ENCODE peak calls at places on chromosomes 5 and 9, in four cellular contexts. One of them, this sample, is unnamed.

GRCh38 chr9:136960212-136960937 is 8.3 kb downstream of the LCN12 start:
- DNase-seq in HepG2: no peak
- DNase-seq in sigmoid colon: no peak
- DNase-seq in tibial nerve: no peak
- DNase-seq in this sample: no peak

GRCh38 chr5:147539053-147539452 is 29.2 kb upstream of the DPYSL3 start:
- DNase-seq in tibial nerve: no peak
- DNase-seq in HepG2: no peak
- DNase-seq in sigmoid colon: no peak
- DNase-seq in this sample: no peak

GRCh38 chr5:68214472-68215207 is 916 bp upstream of the PIK3R1 start:
- DNase-seq in tibial nerve: no peak
- DNase-seq in sigmoid colon: no peak
- DNase-seq in HepG2: no peak
- DNase-seq in this sample: no peak

GRCh38 chr5:89956838-89957237 is 452.7 kb downstream of the CETN3 start:
- DNase-seq in tibial nerve: no peak
- DNase-seq in HepG2: no peak
- DNase-seq in sigmoid colon: no peak
- DNase-seq in this sample: no peak

GRCh38 chr9:99948896-99949295 is 42.4 kb downstream of the STX17 start:
- DNase-seq in HepG2: no peak
- DNase-seq in sigmoid colon: no peak
- DNase-seq in tibial nerve: no peak
- DNase-seq in this sample: no peak

GRCh38 chr5:9361835-9362234 is 184.0 kb downstream of the SEMA5A start:
- DNase-seq in sigmoid colon: no peak
- DNase-seq in tibial nerve: no peak
- DNase-seq in HepG2: peak; percentile 54
- DNase-seq in this sample: peak; percentile 14

GRCh38 chr9:133153227-133154096 is 10.3 kb downstream of the GBGT1 start:
- DNase-seq in sigmoid colon: peak; percentile 63
- DNase-seq in HepG2: peak; percentile 77
- DNase-seq in tibial nerve: no peak
- DNase-seq in this sample: no peak

GRCh38 chr9:72211047-72211446 is 61.8 kb downstream of the GDA start:
- DNase-seq in tibial nerve: no peak
- DNase-seq in sigmoid colon: no peak
- DNase-seq in HepG2: no peak
- DNase-seq in this sample: no peak

GRCh38 chr9:128719919-128720605 is 3.9 kb downstream of the ZDHHC12 start:
- DNase-seq in HepG2: no peak
- DNase-seq in sigmoid colon: no peak
- DNase-seq in tibial nerve: no peak
- DNase-seq in this sample: no peak

GRCh38 chr5:172113036-172113435 is 75.0 kb downstream of the STK10 start:
- DNase-seq in sigmoid colon: no peak
- DNase-seq in tibial nerve: no peak
- DNase-seq in HepG2: no peak
- DNase-seq in this sample: no peak

GRCh38 chr5:118921946-118922345 is 66.4 kb downstream of the DTWD2 start:
- DNase-seq in tibial nerve: no peak
- DNase-seq in HepG2: no peak
- DNase-seq in sigmoid colon: no peak
- DNase-seq in this sample: no peak

GRCh38 chr5:116681334-116682013 is 106.9 kb upstream of the SEMA6A start:
- DNase-seq in tibial nerve: no peak
- DNase-seq in sigmoid colon: no peak
- DNase-seq in HepG2: no peak
- DNase-seq in this sample: no peak
- TF ChIP-seq EP300 in tibial nerve: no peak
- TF ChIP-seq EP300 in sigmoid colon: no peak
- TF ChIP-seq EP300 in HepG2: no peak
- TF ChIP-seq EP300 in this sample: no peak

GRCh38 chr5:124631874-124632550 is 114.4 kb downstream of the ZNF608 start:
- DNase-seq in sigmoid colon: no peak
- DNase-seq in tibial nerve: no peak
- DNase-seq in HepG2: no peak
- DNase-seq in this sample: no peak
- TF ChIP-seq EP300 in sigmoid colon: no peak
- TF ChIP-seq EP300 in tibial nerve: no peak
- TF ChIP-seq EP300 in HepG2: no peak
- TF ChIP-seq EP300 in this sample: no peak

GRCh38 chr5:141560141-141560540 is 58.7 kb downstream of the DIAPH1 start:
- DNase-seq in sigmoid colon: no peak
- DNase-seq in HepG2: no peak
- DNase-seq in tibial nerve: no peak
- DNase-seq in this sample: no peak

GRCh38 chr5:141557681-141558136 is 61.1 kb downstream of the DIAPH1 start:
- DNase-seq in sigmoid colon: peak; percentile 95
- DNase-seq in tibial nerve: peak; percentile 74
- DNase-seq in HepG2: peak; percentile 50
- DNase-seq in this sample: peak; percentile 84

GRCh38 chr5:141558150-141558549 is 60.6 kb downstream of the DIAPH1 start:
- DNase-seq in sigmoid colon: no peak
- DNase-seq in tibial nerve: no peak
- DNase-seq in HepG2: no peak
- DNase-seq in this sample: no peak

GRCh38 chr5:141559481-141559880 is 59.3 kb downstream of the DIAPH1 start:
- DNase-seq in HepG2: no peak
- DNase-seq in sigmoid colon: no peak
- DNase-seq in tibial nerve: no peak
- DNase-seq in this sample: no peak

GRCh38 chr5:141560725-141561483 is 57.9 kb downstream of the DIAPH1 start:
- DNase-seq in sigmoid colon: peak; percentile 97
- DNase-seq in HepG2: peak; percentile 10
- DNase-seq in tibial nerve: peak; percentile 77
- DNase-seq in this sample: peak; percentile 88
- TF ChIP-seq EP300 in sigmoid colon: peak; percentile 87
- TF ChIP-seq EP300 in HepG2: no peak
- TF ChIP-seq EP300 in tibial nerve: peak; percentile 95
- TF ChIP-seq EP300 in this sample: peak; percentile 93

DNA sequence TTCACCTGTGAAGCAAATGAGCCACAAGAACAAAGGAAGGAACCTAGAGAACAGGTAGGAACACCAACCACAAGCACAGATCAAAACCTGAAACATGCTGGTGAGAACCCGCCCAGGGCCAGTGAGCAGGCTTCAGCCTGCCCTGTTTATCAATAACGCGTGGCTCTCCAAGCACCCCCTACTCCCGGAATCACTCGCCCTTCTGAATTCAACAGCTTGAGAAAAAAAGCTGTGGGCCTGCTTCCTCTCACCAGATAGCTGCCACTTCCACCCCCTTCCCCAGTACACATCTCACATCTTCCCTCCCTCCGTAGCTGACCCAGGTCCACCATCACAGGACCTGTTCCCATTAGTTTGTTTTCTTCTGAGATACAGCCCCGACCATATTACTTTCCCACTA is 30.4 kb downstream of the B4GALT1 start:
- DNase-seq in HepG2: no peak
- DNase-seq in tibial nerve: no peak
- DNase-seq in sigmoid colon: peak; percentile 54
- DNase-seq in this sample: no peak
- TF ChIP-seq EP300 in HepG2: no peak
- TF ChIP-seq EP300 in tibial nerve: no peak
- TF ChIP-seq EP300 in sigmoid colon: no peak
- TF ChIP-seq EP300 in this sample: no peak

GRCh38 chr5:132262882-132263547 is 5.5 kb downstream of the PDLIM4 start:
- DNase-seq in sigmoid colon: no peak
- DNase-seq in tibial nerve: no peak
- DNase-seq in HepG2: no peak
- DNase-seq in this sample: no peak
- TF ChIP-seq EP300 in sigmoid colon: no peak
- TF ChIP-seq EP300 in tibial nerve: no peak
- TF ChIP-seq EP300 in HepG2: no peak
- TF ChIP-seq EP300 in this sample: no peak

This sample was measured in ovary.